ENCODE peak calls at places on chromosomes 2 and 18, in four cellular contexts. U is OCI-LY7, Q is right atrium auricular region, S is heart left ventricle. J is an unnamed sample.

GRCh38 chr2:236117861-236118269 is 50.3 kb downstream of the GBX2 start:
- DNase-seq in U (no peak), Q (no peak), S (no peak), J (no peak)

GRCh38 chr2:165952600-165953210 is 871 bp downstream of the TTC21B start:
- DNase-seq in Q (no peak), U (peak; percentile 3), S (no peak), J (no peak)

GRCh38 chr2:72940786-72941185 is 23.5 kb downstream of the EMX1 start:
- DNase-seq in U (no peak), Q (no peak), S (no peak), J (no peak)

GRCh38 chr2:152506843-152507242 is 171.9 kb downstream of the FMNL2 start:
- DNase-seq in S (no peak), Q (no peak), U (no peak), J (no peak)

GRCh38 chr2:234960091-234961088 is 8.6 kb downstream of the SH3BP4 start:
- DNase-seq in S (no peak), U (no peak), Q (no peak), J (peak; percentile 12)

GRCh38 chr2:219020604-219021365 is 20.5 kb downstream of the CFAP65 start:
- DNase-seq in U (no peak), Q (no peak), S (no peak), J (no peak)

GRCh38 chr2:203721770-203722169 is 15.3 kb downstream of the CD28 start:
- DNase-seq in S (no peak), Q (no peak), U (no peak), J (no peak)

GRCh38 chr2:194363878-194364277 is 1293.1 kb upstream of the SLC39A10 start:
- DNase-seq in S (no peak), Q (no peak), U (no peak), J (no peak)

GRCh38 chr18:63079114-63079513 is 240.5 kb downstream of the BCL2 start:
- DNase-seq in U (peak; percentile 4), S (no peak), Q (no peak), J (no peak)

GRCh38 chr2:120763516-120763915 is 27.8 kb downstream of the GLI2 start:
- DNase-seq in Q (no peak), U (no peak), S (no peak), J (peak; percentile 63)

GRCh38 chr18:53850918-53851317 is 373.6 kb downstream of the MBD2 start:
- DNase-seq in S (no peak), Q (no peak), U (no peak), J (no peak)

GRCh38 chr18:13437034-13437433 is 218.5 kb downstream of the LDLRAD4 start:
- DNase-seq in Q (no peak), U (no peak), S (no peak), J (no peak)

GRCh38 chr18:22483407-22483806 is 65.7 kb upstream of the CTAGE1 start:
- DNase-seq in Q (no peak), S (no peak), U (no peak), J (no peak)
- H3K36me3 ChIP-seq in Q (no peaks in the 10 kb centered on the region), S (no peaks in the 10 kb centered on the region), U (no peaks in the 10 kb centered on the region), J (no peaks in the 10 kb centered on the region)

DNA sequence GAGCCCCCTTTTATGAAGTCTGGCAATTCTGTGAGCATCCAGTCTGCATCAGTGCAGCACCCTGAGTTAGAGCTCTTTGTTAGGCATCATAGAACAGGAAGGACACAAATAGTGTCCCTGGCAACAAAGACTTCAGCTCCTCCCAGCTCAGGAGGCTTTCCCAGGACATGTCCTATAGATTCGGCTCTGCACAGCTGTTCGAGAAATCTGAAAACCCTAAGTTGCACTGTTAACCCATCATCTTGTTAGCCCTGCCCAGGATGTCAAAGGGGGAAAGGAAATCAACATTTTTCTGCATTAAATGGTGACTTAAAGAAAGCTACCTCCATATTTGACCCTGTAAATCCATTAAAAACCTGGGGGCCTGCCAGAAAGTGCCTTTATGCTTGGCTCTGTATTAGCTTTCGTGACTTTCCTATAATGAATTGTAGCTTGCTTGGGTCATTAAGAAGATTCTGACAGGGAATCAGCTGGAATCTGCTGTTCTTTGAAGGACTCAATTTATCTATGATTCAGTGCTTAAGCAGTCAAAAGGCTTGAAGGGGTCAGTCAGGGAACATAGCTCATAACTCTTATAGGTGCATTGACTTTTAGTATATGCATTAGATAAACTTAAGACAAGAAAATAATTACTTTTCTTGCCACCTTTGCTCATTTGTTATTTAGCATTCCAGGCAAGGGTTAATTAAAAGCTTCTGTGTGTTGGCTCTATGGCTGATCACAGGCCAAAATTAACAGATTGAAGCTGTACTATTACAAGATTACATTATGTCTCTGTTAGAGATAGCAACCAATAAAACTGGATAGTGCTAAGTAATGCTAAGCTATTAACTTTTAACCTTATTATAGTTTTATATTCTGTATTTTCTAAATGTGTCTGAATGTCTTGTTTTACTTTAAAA is 20.6 kb downstream of the ERMN start:
- DNase-seq in S (no peak), U (no peak), Q (no peak), J (no peak)
- H3K4me1 ChIP-seq in S (no peaks in the 10 kb centered on the region), U (no peaks in the 10 kb centered on the region), Q (no peaks in the 10 kb centered on the region), J (no peaks in the 10 kb centered on the region)

DNA sequence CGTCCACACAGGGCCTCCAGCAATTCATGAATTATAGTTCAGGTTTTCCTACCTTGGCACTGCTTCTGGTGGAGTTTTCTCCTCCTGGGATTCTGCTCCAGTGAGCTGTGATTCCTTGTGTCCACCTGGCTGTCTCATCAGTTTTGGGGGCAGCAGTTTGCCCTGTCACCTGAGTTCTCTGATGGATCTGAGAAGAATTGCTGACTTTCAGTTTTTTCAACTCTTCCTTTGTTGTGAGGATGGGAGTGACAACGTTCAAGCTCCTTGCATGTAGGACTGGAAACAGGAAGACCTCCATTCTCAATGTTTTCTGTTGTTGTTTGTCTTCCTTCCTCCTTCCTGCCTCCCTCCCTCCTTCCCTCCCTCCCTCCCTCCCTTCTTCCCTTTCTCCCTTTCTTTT is 359.0 kb downstream of the TSN start:
- DNase-seq in Q (no peak), U (no peak), S (no peak), J (no peak)
- TF ChIP-seq CTCF in Q (no peak), U (no peak), S (no peak), J (no peak)

DNA sequence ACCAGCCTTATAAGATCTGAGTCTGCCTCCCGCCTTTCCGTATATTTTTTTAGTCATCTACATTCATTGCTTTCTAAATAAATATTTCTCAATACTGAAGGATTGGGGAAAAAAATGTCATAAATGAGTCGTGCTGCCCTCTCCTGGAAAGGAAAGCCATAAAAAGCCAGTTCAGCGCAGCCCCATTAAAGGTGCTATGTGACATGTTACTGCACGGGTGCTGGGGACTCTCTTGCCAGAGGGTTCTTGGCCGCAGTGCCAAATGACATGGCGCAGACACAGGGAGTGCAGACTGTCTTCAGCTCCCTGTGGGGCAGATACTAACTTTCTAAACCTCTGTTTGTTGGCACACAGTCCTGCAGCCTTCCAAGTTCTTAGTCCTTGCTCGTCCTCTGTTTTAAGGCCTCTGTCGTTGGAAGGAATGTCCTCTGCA is 53.7 kb upstream of the MAP3K20 start:
- DNase-seq in U (no peak), S (peak; percentile 43), Q (no peak), J (no peak)
- H3K36me3 ChIP-seq in U (no peaks in the 10 kb centered on the region), S (no peaks in the 10 kb centered on the region), Q (no peaks in the 10 kb centered on the region), J (no peaks in the 10 kb centered on the region)

GRCh38 chr18:75837316-75837715 is 409.8 kb upstream of the SMIM21 start:
- DNase-seq in Q (no peak), U (no peak), S (no peak), J (no peak)
- H3K4me1 ChIP-seq in Q (no peaks in the 10 kb centered on the region), U (no peaks in the 10 kb centered on the region), S (no peaks in the 10 kb centered on the region), J (no peaks in the 10 kb centered on the region)

GRCh38 chr2:205665791-205666190 is 16.5 kb upstream of the NRP2 start:
- DNase-seq in U (no peak), S (no peak), Q (no peak), J (no peak)

GRCh38 chr2:205673312-205673711 is 9.0 kb upstream of the NRP2 start:
- DNase-seq in U (no peak), S (no peak), Q (no peak), J (no peak)

GRCh38 chr2:205675861-205676516 is 6.3 kb upstream of the NRP2 start:
- DNase-seq in S (no peak), Q (no peak), U (peak; percentile 35), J (peak; percentile 60)

DNA sequence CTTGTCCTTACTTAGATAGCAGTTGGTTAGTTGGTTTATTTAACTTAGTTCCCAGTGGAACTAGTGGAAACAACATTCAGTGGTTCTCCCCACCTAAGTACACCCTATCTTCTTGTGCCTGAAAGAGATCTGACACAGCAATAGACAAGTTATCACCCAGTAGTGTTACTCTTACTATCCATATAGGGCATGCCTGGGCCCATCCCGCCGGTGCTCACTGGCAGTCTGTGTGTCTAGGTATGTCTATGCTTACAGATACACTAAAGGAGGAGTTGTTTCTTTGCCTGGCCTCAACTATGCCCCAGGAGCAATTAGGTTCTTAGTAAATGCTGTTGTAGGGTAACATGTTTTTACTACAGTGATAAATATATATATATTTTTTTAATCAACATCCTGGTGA is 12.0 kb upstream of the NRP2 start:
- DNase-seq in U (no peak), Q (no peak), S (no peak), J (no peak)
- TF ChIP-seq CTCF in U (no peak), Q (no peak), S (no peak), J (no peak)

DNA sequence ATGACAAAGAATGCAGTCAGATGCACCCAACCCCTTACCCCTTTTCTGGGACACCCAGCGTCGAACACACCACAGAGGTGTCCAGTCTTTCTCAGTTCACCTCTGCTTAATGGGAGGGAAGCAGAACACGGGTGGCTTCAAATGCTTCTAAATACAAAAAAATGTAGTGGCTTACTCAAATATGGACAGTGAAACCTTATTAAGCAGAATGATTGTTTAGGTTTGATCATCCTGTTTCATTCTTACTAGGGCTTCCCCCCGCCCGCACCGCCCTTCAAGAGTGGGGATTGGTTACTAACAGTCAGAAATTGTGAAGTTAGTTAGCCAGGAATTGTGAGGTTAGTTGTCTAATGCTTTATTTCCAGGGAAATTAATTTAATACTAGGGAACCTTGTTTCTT is 21.6 kb downstream of the ATG16L1 start:
- DNase-seq in Q (no peak), S (no peak), U (no peak), J (no peak)
- H3K36me3 ChIP-seq in Q (peaks cover 78% of the 10 kb centered on the region), S (peaks cover 39% of the 10 kb centered on the region), U (peaks cover 99% of the 10 kb centered on the region), J (peaks cover 20% of the 10 kb centered on the region)

DNA sequence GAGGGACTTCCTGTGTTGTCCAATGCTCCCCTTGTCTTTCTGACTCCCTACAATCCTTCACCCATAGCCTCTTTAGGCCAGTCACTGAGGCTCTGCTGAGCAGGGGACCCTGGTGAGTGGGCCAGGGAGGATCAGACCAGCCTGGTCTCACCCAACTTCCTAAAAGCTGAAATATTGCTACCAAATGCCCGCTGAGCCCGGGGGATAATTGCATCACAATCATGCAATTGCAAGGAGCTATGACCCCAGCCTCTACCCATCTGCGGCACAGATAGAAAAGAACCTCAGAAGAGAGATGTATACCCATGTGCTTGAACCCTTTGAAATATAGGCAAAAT is 3.7 kb upstream of the SP100 start:
- DNase-seq in Q (no peak), S (no peak), U (no peak), J (no peak)
- H3K4me1 ChIP-seq in Q (peaks cover 56% of the 10 kb centered on the region), S (peaks cover 8% of the 10 kb centered on the region), U (peaks cover 28% of the 10 kb centered on the region), J (peaks cover 4% of the 10 kb centered on the region)

GRCh38 chr2:8886197-8886508 is 48.7 kb upstream of the KIDINS220 start:
- DNase-seq in Q (no peak), U (no peak), S (no peak), J (no peak)

GRCh38 chr2:8877332-8877731 is 39.9 kb upstream of the KIDINS220 start:
- DNase-seq in Q (no peak), S (no peak), U (no peak), J (no peak)

GRCh38 chr2:8885449-8886196 is 48.2 kb upstream of the KIDINS220 start:
- DNase-seq in S (peak; percentile 14), U (peak; percentile 51), Q (no peak), J (no peak)

GRCh38 chr2:8884812-8885211 is 47.4 kb upstream of the KIDINS220 start:
- DNase-seq in S (no peak), Q (no peak), U (peak; percentile 9), J (no peak)

GRCh38 chr2:8882094-8882493 is 44.7 kb upstream of the KIDINS220 start:
- DNase-seq in U (no peak), Q (no peak), S (no peak), J (peak; percentile 52)
- TF ChIP-seq CTCF in U (peak; percentile 56), Q (no peak), S (no peak), J (peak; percentile 42)